ENCODE peak calls at places on chromosomes 16 and 17, in five cellular contexts. R is thoracic aorta; J is mesothelial cell of epicardium; U is BJ; Z is activated CD8-positive, alpha-beta T cell treated with anti-CD3 and anti-CD28 coated beads for 36 hours. X is an unnamed sample.

GRCh38 chr16:66420396-66420795 is 6.7 kb upstream of the BEAN1 start:
- DNase-seq in J (no peak), Z (no peak), U (no peak), R (no peak), X (no peak)

GRCh38 chr17:27845264-27846041 is 45.1 kb upstream of the NOS2 start:
- DNase-seq in Z (no peak), U (no peak), R (no peak), J (no peak), X (no peak)

GRCh38 chr16:79573071-79573470 is 27.5 kb downstream of the MAF start:
- DNase-seq in R (no peak), U (no peak), J (no peak), Z (no peak), X (no peak)

GRCh38 chr16:31536804-31537361 is 9.2 kb downstream of the AHSP start:
- DNase-seq in U (no peak), Z (no peak), R (no peak), J (no peak), X (no peak)

GRCh38 chr17:5804226-5804625 is 219.9 kb upstream of the NLRP1 start:
- DNase-seq in J (no peak), Z (no peak), R (no peak), U (no peak), X (no peak)

GRCh38 chr16:30570621-30571443 is 682 bp downstream of the ZNF688 start:
- DNase-seq in J (peak; percentile 55), U (no peak), Z (no peak), R (no peak), X (no peak)

GRCh38 chr17:301681-302299 is 50.8 kb downstream of the RPH3AL start:
- DNase-seq in Z (no peak), U (no peak), J (no peak), R (no peak), X (no peak)

GRCh38 chr17:31878703-31879073 is 19.6 kb upstream of the COPRS start:
- DNase-seq in J (no peak), Z (no peak), U (no peak), R (no peak), X (no peak)

GRCh38 chr16:1874854-1875253 is 2.9 kb upstream of the MEIOB start:
- DNase-seq in Z (no peak), R (no peak), J (no peak), U (no peak), X (no peak)

GRCh38 chr17:49872776-49873377 is 25.0 kb upstream of the TAC4 start:
- DNase-seq in J (no peak), R (no peak), U (no peak), Z (peak; percentile 56), X (no peak)

GRCh38 chr17:82003411-82004381 is 19.0 kb downstream of the CENPX start:
- DNase-seq in J (peak; percentile 77), U (peak; percentile 87), Z (peak; percentile 23), R (peak; percentile 79), X (no peak)

GRCh38 chr16:85321856-85322271 is 209.6 kb upstream of the CIBAR2 start:
- DNase-seq in U (peak; percentile 82), Z (no peak), R (peak; percentile 95), J (no peak), X (no peak)

GRCh38 chr17:12800855-12801365 is 11.6 kb downstream of the ARHGAP44 start:
- DNase-seq in R (no peak), J (no peak), Z (no peak), U (no peak), X (no peak)

GRCh38 chr16:85557083-85557975 is 55.8 kb upstream of the GSE1 start:
- DNase-seq in Z (peak; percentile 73), R (no peak), U (no peak), J (no peak), X (peak; percentile 45)

GRCh38 chr16:4494746-4495490 is 18.7 kb downstream of the HMOX2 start:
- DNase-seq in Z (no peak), J (no peak), R (no peak), U (no peak), X (no peak)

GRCh38 chr16:48591976-48592375 is 18.0 kb downstream of the N4BP1 start:
- DNase-seq in Z (no peak), R (no peak), J (no peak), U (no peak), X (no peak)

GRCh38 chr16:71369494-71369893 is 11.0 kb downstream of the CALB2 start:
- DNase-seq in R (no peak), Z (no peak), J (no peak), U (no peak), X (no peak)

GRCh38 chr16:51573191-51573590 is 422.1 kb upstream of the SALL1 start:
- DNase-seq in Z (no peak), J (no peak), U (no peak), R (no peak), X (no peak)

GRCh38 chr17:46794318-46794717 is 24.2 kb downstream of the WNT3 start:
- DNase-seq in Z (no peak), U (no peak), R (no peak), J (no peak), X (no peak)

GRCh38 chr16:65070831-65071230 is 51.0 kb downstream of the CDH11 start:
- DNase-seq in J (no peak), U (peak; percentile 84), Z (no peak), R (peak; percentile 51), X (no peak)

GRCh38 chr17:79907855-79908254 is 68.6 kb upstream of the CBX4 start:
- DNase-seq in Z (no peak), J (no peak), U (peak; percentile 1), R (no peak), X (no peak)

GRCh38 chr17:61205931-61206330 is 193.7 kb upstream of the TBX2 start:
- DNase-seq in R (no peak), J (no peak), Z (no peak), U (no peak), X (no peak)

GRCh38 chr17:78340183-78340955 is 19.5 kb downstream of the SOCS3 start:
- DNase-seq in U (no peak), J (no peak), R (no peak), Z (no peak), X (no peak)

GRCh38 chr17:17818088-17818526 is 18.7 kb downstream of the SREBF1 start:
- DNase-seq in U (no peak), Z (no peak), J (no peak), R (no peak), X (no peak)

GRCh38 chr17:67461876-67462275 is 84.8 kb downstream of the PITPNC1 start:
- DNase-seq in Z (no peak), U (no peak), R (no peak), J (no peak), X (no peak)

DNA sequence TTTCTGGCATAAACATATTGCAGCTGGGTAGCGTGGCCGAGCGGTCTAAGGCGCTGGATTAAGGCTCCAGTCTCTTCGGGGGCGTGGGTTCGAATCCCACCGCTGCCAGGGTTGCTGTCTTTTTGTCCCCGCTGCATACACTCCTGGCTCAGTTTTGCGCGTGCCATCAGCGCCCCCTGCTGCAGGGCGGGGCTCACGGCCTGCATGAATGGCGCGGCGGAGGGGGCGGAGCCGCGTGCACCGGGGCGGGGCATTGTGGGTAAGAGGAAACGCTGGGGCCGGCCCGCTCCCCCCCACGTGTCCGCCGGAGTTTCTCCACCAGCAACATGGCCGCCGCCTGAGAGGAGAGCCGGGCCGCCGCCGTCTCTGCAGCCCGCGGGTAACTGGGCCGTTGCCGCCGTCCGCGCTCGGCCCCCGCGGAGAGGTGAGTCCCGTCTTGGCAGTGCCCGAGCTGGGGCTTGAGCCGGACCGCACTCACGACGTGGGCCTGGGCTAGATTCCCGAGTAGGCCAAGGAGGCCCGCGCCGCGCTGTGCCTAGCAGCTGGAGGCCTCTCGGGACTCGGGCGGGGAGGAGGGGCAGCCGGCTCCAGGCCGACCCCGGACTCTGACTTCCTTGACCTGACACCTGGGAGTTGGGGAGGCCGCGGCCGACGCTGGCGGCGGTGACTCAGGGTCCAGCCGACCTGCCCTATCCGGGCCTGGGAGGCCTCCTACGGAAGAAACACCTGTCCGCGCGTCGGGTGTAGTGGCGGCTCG is at the start of gene POLR3E:
- DNase-seq in R (peak; percentile 97), U (peak; percentile 82), Z (peak; percentile 100), J (peak; percentile 100), X (peak; percentile 100)
- TF ChIP-seq CTCF in R (peak; percentile 75), U (peak; percentile 89), Z (peak; percentile 79), J (peak; percentile 90), X (peak; percentile 57)

GRCh38 chr17:2025220-2025621 is at the start of gene RTN4RL1:
- DNase-seq in U (no peak), J (peak; percentile 65), Z (peak; percentile 75), R (no peak), X (peak; percentile 49)
- TF ChIP-seq CTCF in U (no peak), J (no peak), Z (no peak), R (no peak), X (no peak)

GRCh38 chr16:54937673-54938350 is 7.1 kb downstream of the IRX5 start:
- DNase-seq in U (no peak), R (no peak), J (peak; percentile 45), Z (no peak), X (no peak)

GRCh38 chr16:54935411-54936085 is 4.9 kb downstream of the IRX5 start:
- DNase-seq in U (no peak), R (no peak), Z (no peak), J (no peak), X (no peak)

GRCh38 chr16:54936086-54936978 is 5.7 kb downstream of the IRX5 start:
- DNase-seq in U (no peak), J (peak; percentile 68), Z (peak; percentile 26), R (no peak), X (no peak)

GRCh38 chr16:54938351-54939346 is 8.0 kb downstream of the IRX5 start:
- DNase-seq in R (no peak), Z (no peak), J (peak; percentile 50), U (no peak), X (no peak)

DNA sequence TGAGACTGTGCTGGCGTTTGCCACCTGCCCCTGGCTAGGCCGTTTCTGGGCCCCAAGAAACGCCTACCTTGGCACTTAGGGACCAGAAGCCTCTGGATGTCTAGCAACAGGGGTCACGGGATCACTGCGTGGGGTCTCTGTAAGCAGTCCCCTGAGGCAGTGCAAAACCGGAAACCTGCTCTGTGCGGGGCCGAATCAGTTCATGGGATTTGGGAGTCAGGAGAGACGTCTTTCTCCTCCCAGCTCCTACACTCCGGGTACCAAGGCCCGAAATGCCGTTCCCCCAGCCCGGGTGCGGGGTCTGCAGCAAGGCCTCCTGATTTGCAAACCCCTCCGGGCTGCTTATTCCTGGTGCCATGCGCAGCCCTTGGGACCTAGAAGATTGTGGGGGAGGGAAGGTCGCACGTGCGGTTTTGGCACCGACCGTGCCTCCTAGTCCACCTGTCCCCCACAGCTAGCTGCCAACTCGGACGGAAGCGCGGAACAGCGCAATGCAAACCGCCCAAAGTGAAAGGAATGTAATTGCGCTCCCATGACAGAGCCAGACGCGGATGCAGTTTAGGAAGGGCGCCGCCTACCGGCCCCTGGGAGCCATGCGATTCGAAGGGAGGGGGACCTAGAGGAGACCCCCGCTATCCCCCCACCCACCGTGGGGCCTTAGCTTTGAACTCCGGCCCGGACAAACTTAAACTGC is 6.5 kb downstream of the IRX5 start:
- DNase-seq in J (peak; percentile 80), U (no peak), Z (peak; percentile 39), R (no peak), X (no peak)
- TF ChIP-seq CTCF in J (peak; percentile 87), U (peak; percentile 76), Z (peak; percentile 58), R (peak; percentile 45), X (no peak)

GRCh38 chr16:68083861-68084503 is 1.2 kb upstream of the NFATC3 start:
- DNase-seq in U (no peak), J (no peak), R (no peak), Z (no peak), X (no peak)
- TF ChIP-seq CTCF in U (peak; percentile 29), J (no peak), R (no peak), Z (no peak), X (no peak)

X was measured in activated B cell treated with CpG ODN at 0.5 μM for 24 hours.